ENCODE peak calls at places on chromosomes 3 and 15, in nine cellular contexts. Q, V, J, I, F, X, E, K and Z are unnamed samples.

GRCh38 chr15:87416591-87417257 is 839.8 kb downstream of the NTRK3 start:
- DNase-seq in Q (no peak), V (no peak), J (no peak), I (no peak), F (peak; percentile 63), X (no peak), E (no peak), K (no peak), Z (no peak)

GRCh38 chr15:63818191-63818590 is 15.6 kb downstream of the HERC1 start:
- DNase-seq in Q (no peak), V (no peak), J (no peak), I (no peak), F (no peak), X (no peak), E (no peak), K (no peak), Z (no peak)

GRCh38 chr3:141076821-141077571 is 25.8 kb downstream of the SPSB4 start:
- DNase-seq in Q (no peak), V (no peak), J (peak; percentile 19), I (peak; percentile 53), F (no peak), X (no peak), E (peak; percentile 57), K (peak; percentile 45), Z (peak; percentile 73)

GRCh38 chr3:44712455-44713075 is at the start of gene ZNF502:
- DNase-seq in Q (peak; percentile 63), V (peak; percentile 87), J (peak; percentile 61), I (peak; percentile 88), F (peak; percentile 80), X (peak; percentile 62), E (peak; percentile 68), K (peak; percentile 86), Z (peak; percentile 93)

GRCh38 chr3:139491966-139492365 is 15.7 kb upstream of the RBP2 start:
- DNase-seq in Q (no peak), V (no peak), J (no peak), I (no peak), F (no peak), X (no peak), E (no peak), K (no peak), Z (no peak)

GRCh38 chr3:119362940-119363725 is 69.0 kb downstream of the ARHGAP31 start:
- DNase-seq in Q (no peak), V (no peak), J (no peak), I (no peak), F (no peak), X (no peak), E (no peak), K (no peak), Z (no peak)

GRCh38 chr3:184796551-184796950 is 15.4 kb upstream of the VPS8 start:
- DNase-seq in Q (no peak), V (no peak), J (no peak), I (no peak), F (no peak), X (no peak), E (no peak), K (no peak), Z (no peak)

GRCh38 chr3:70580021-70580420 is 267.6 kb upstream of the MDFIC2 start:
- DNase-seq in Q (no peak), V (no peak), J (no peak), I (no peak), F (no peak), X (no peak), E (no peak), K (no peak), Z (no peak)

GRCh38 chr15:56496635-56497034 is 31.7 kb upstream of the MNS1 start:
- DNase-seq in Q (no peak), V (no peak), J (no peak), I (no peak), F (peak; percentile 48), X (peak; percentile 55), E (peak; percentile 42), K (no peak), Z (no peak)

GRCh38 chr15:101149864-101150722 is 101.8 kb downstream of the CHSY1 start:
- DNase-seq in Q (no peak), V (no peak), J (no peak), I (no peak), F (no peak), X (no peak), E (no peak), K (no peak), Z (no peak)

GRCh38 chr15:40038654-40039543 is at the start of gene SRP14:
- DNase-seq in Q (peak; percentile 92), V (peak; percentile 94), J (peak; percentile 95), I (peak; percentile 97), F (peak; percentile 89), X (peak; percentile 68), E (peak; percentile 84), K (peak; percentile 93), Z (peak; percentile 98)

GRCh38 chr3:55244247-55244646 is 242.9 kb downstream of the WNT5A start:
- DNase-seq in Q (no peak), V (no peak), J (no peak), I (no peak), F (no peak), X (no peak), E (no peak), K (no peak), Z (no peak)

GRCh38 chr15:52234596-52235541 is 43.7 kb upstream of the GNB5 start:
- DNase-seq in Q (no peak), V (no peak), J (peak; percentile 21), I (no peak), F (no peak), X (no peak), E (no peak), K (no peak), Z (no peak)

GRCh38 chr3:194270627-194271458 is 80.3 kb downstream of the CPN2 start:
- DNase-seq in Q (no peak), V (peak; percentile 92), J (no peak), I (peak; percentile 89), F (peak; percentile 35), X (no peak), E (no peak), K (peak; percentile 84), Z (peak; percentile 91)

GRCh38 chr3:13002398-13003124 is 70.7 kb downstream of the IQSEC1 start:
- DNase-seq in Q (no peak), V (no peak), J (no peak), I (no peak), F (no peak), X (no peak), E (no peak), K (no peak), Z (no peak)

GRCh38 chr15:52552303-52552702 is 16.5 kb downstream of the ARPP19 start:
- DNase-seq in Q (no peak), V (no peak), J (no peak), I (no peak), F (no peak), X (no peak), E (no peak), K (no peak), Z (no peak)

GRCh38 chr15:80404719-80405553 is 754 bp downstream of the ARNT2 start:
- DNase-seq in Q (no peak), V (no peak), J (peak; percentile 10), I (no peak), F (no peak), X (no peak), E (peak; percentile 56), K (peak; percentile 44), Z (peak; percentile 51)

GRCh38 chr3:4821975-4822374 is 157.3 kb upstream of the BHLHE40 start:
- DNase-seq in Q (peak; percentile 73), V (no peak), J (peak; percentile 79), I (no peak), F (no peak), X (no peak), E (no peak), K (no peak), Z (no peak)

GRCh38 chr3:127542441-127542952 is 48.0 kb downstream of the TPRA1 start:
- DNase-seq in Q (no peak), V (no peak), J (no peak), I (no peak), F (no peak), X (no peak), E (no peak), K (no peak), Z (no peak)

GRCh38 chr3:74500257-74500656 is 114.2 kb downstream of the CNTN3 start:
- DNase-seq in Q (no peak), V (no peak), J (no peak), I (no peak), F (no peak), X (no peak), E (no peak), K (no peak), Z (no peak)

GRCh38 chr3:25156526-25157075 is 271.5 kb upstream of the RARB start:
- DNase-seq in Q (no peak), V (no peak), J (no peak), I (no peak), F (peak; percentile 56), X (no peak), E (no peak), K (no peak), Z (no peak)

GRCh38 chr3:72021531-72021930 is 236.6 kb upstream of the PROK2 start:
- DNase-seq in Q (no peak), V (no peak), J (no peak), I (no peak), F (no peak), X (no peak), E (no peak), K (no peak), Z (no peak)